ENCODE peak calls at places on chromosomes 1 and 21, in eight cellular contexts. D is NCI-H774, E is GM03348, X is skeletal muscle cell, G is anterior cingulate cortex, Q is nephron progenitor cell, C is AG10803, O is HAP-1. W is an unnamed sample.

GRCh38 chr1:75791022-75791421 is 5.0 kb downstream of the RABGGTB start:
- DNase-seq in E (peak; percentile 11), G (no peak), C (no peak), Q (no peak), D (peak; percentile 19), X (no peak), O (no peak), W (no peak)

GRCh38 chr1:53690411-53690810 is 48.6 kb downstream of the GLIS1 start:
- DNase-seq in Q (no peak), D (no peak), E (no peak), O (no peak), C (no peak), G (no peak), X (no peak), W (no peak)

GRCh38 chr1:43582162-43582566 is 51.5 kb downstream of the PTPRF start:
- DNase-seq in O (no peak), E (peak; percentile 93), D (no peak), Q (no peak), X (peak; percentile 78), G (peak; percentile 25), C (peak; percentile 89), W (peak; percentile 81)

GRCh38 chr1:46369542-46370213 is 24.4 kb upstream of the FAAH start:
- DNase-seq in E (peak; percentile 34), X (no peak), G (no peak), C (peak; percentile 27), Q (no peak), O (no peak), D (no peak), W (no peak)

GRCh38 chr1:44105810-44106209 is 12.8 kb upstream of the KLF17 start:
- DNase-seq in X (no peak), E (no peak), D (no peak), Q (no peak), G (no peak), O (no peak), C (no peak), W (no peak)

GRCh38 chr1:215887618-215888017 is 320.5 kb downstream of the KCTD3 start:
- DNase-seq in O (no peak), X (no peak), D (peak; percentile 79), C (no peak), E (no peak), G (no peak), Q (no peak), W (no peak)

GRCh38 chr1:169309178-169310166 is 58.1 kb downstream of the NME7 start:
- DNase-seq in C (no peak), D (no peak), O (peak; percentile 39), X (no peak), Q (no peak), G (no peak), E (no peak), W (no peak)

GRCh38 chr1:88935522-88936222 is 44.3 kb upstream of the GTF2B start:
- DNase-seq in O (peak; percentile 49), C (peak; percentile 48), E (peak; percentile 71), Q (no peak), G (no peak), D (no peak), X (no peak), W (peak; percentile 7)

GRCh38 chr1:203287109-203287893 is 18.0 kb upstream of the BTG2 start:
- DNase-seq in E (no peak), C (no peak), G (no peak), X (no peak), O (no peak), Q (no peak), D (peak; percentile 44), W (no peak)

GRCh38 chr1:67307251-67308060 is at the start of gene IL12RB2:
- DNase-seq in Q (peak; percentile 70), G (no peak), O (no peak), X (no peak), E (peak; percentile 18), C (no peak), D (no peak), W (no peak)

GRCh38 chr1:89179343-89179742 is 3.5 kb upstream of the GBP7 start:
- DNase-seq in O (no peak), X (no peak), G (no peak), D (no peak), Q (no peak), C (no peak), E (no peak), W (no peak)

GRCh38 chr21:46091118-46091517 is 6.8 kb upstream of the COL6A2 start:
- DNase-seq in C (no peak), E (no peak), G (no peak), O (no peak), D (no peak), X (no peak), Q (no peak), W (no peak)

GRCh38 chr1:19123837-19124236 is 86.2 kb downstream of the UBR4 start:
- DNase-seq in X (no peak), D (no peak), C (no peak), E (no peak), Q (no peak), O (no peak), G (peak; percentile 21), W (no peak)

GRCh38 chr1:61287734-61288133 is 205.4 kb downstream of the NFIA start:
- DNase-seq in Q (no peak), X (peak; percentile 87), D (no peak), E (peak; percentile 71), C (peak; percentile 83), O (no peak), G (no peak), W (no peak)

GRCh38 chr1:8818325-8818775 is 910 bp upstream of the RERE start:
- DNase-seq in G (no peak), O (no peak), D (no peak), X (peak; percentile 65), Q (no peak), C (peak; percentile 73), E (peak; percentile 44), W (peak; percentile 46)

GRCh38 chr21:34363733-34364132 is at the start of gene KCNE2:
- DNase-seq in C (no peak), O (no peak), X (no peak), Q (no peak), E (no peak), D (no peak), G (no peak), W (no peak)

GRCh38 chr1:109299984-109300343 is 6.8 kb downstream of the MYBPHL start:
- DNase-seq in E (no peak), X (no peak), G (no peak), C (no peak), Q (no peak), O (no peak), D (no peak), W (no peak)

GRCh38 chr21:42097860-42098259 is 26.7 kb downstream of the UMODL1 start:
- DNase-seq in Q (no peak), G (no peak), X (peak; percentile 95), D (peak; percentile 27), C (peak; percentile 97), O (no peak), E (peak; percentile 93), W (peak; percentile 96)

GRCh38 chr21:36985761-36986594 is 19.5 kb upstream of the HLCS start:
- DNase-seq in D (no peak), O (no peak), G (no peak), X (no peak), C (no peak), E (no peak), Q (no peak), W (no peak)

GRCh38 chr1:100538935-100539835 is 1.2 kb downstream of the GPR88 start:
- DNase-seq in G (peak; percentile 32), D (peak; percentile 24), O (no peak), Q (peak; percentile 55), E (peak; percentile 59), C (no peak), X (no peak), W (no peak)

GRCh38 chr1:47837866-47838561 is 159.2 kb downstream of the TRABD2B start:
- DNase-seq in E (no peak), D (no peak), Q (no peak), X (no peak), G (no peak), C (no peak), O (no peak), W (no peak)

GRCh38 chr1:224177356-224177999 is 5.6 kb upstream of the DEGS1 start:
- DNase-seq in C (no peak), G (no peak), E (no peak), X (no peak), Q (no peak), D (no peak), O (no peak), W (no peak)

GRCh38 chr1:8751984-8752383 is 65.5 kb downstream of the RERE start:
- DNase-seq in C (no peak), D (no peak), E (no peak), O (no peak), X (no peak), Q (no peak), G (no peak), W (no peak)

GRCh38 chr1:3786468-3787346 is 9.6 kb downstream of the LRRC47 start:
- DNase-seq in G (no peak), X (no peak), O (no peak), E (no peak), D (no peak), C (no peak), Q (no peak), W (no peak)

GRCh38 chr1:46309401-46310159 is 6.1 kb downstream of the UQCRH start:
- DNase-seq in O (no peak), Q (no peak), E (no peak), G (no peak), X (no peak), D (no peak), C (no peak), W (no peak)

GRCh38 chr1:47232187-47232874 is at the start of gene TAL1:
- DNase-seq in D (no peak), O (no peak), G (no peak), C (no peak), X (no peak), E (no peak), Q (peak; percentile 36), W (no peak)

GRCh38 chr1:169957884-169958283 is 64.2 kb upstream of the SCYL3 start:
- DNase-seq in E (no peak), C (no peak), Q (no peak), G (no peak), O (no peak), X (no peak), D (no peak), W (no peak)

GRCh38 chr1:41728403-41729202 is 190.1 kb downstream of the HIVEP3 start:
- DNase-seq in D (no peak), C (no peak), G (peak; percentile 35), Q (no peak), X (no peak), E (no peak), O (no peak), W (no peak)

GRCh38 chr21:33892853-33893252 is 22.8 kb downstream of the ATP5PO start:
- DNase-seq in E (no peak), O (no peak), D (no peak), G (no peak), C (no peak), X (no peak), Q (peak; percentile 24), W (no peak)

GRCh38 chr1:3670823-3671251 is 18.5 kb downstream of the TP73 start:
- DNase-seq in C (no peak), X (no peak), E (no peak), G (no peak), D (no peak), Q (no peak), O (no peak), W (no peak)

GRCh38 chr1:235858784-235859183 is 7.9 kb downstream of the LYST start:
- DNase-seq in C (no peak), G (no peak), E (no peak), D (no peak), Q (no peak), O (no peak), X (no peak), W (no peak)

GRCh38 chr1:51729824-51730284 is 113.0 kb downstream of the OSBPL9 start:
- DNase-seq in D (no peak), G (no peak), O (no peak), E (no peak), Q (no peak), X (no peak), C (no peak), W (no peak)

GRCh38 chr1:16020325-16020724 is 1.5 kb upstream of the CLCNKA start:
- DNase-seq in D (no peak), G (no peak), C (no peak), X (no peak), O (no peak), E (no peak), Q (no peak), W (no peak)

GRCh38 chr1:211635602-211636205 is 39.7 kb downstream of the NEK2 start:
- DNase-seq in Q (no peak), E (no peak), G (no peak), C (peak; percentile 40), X (no peak), O (no peak), D (no peak), W (no peak)